ENCODE peak calls at places on chromosomes 13 and 19, in four cellular contexts. M, I, A and E are unnamed samples.

GRCh38 chr13:49791214-49791752 is 1.2 kb downstream of the KPNA3 start:
- DNase-seq in M (peak; percentile 36), I (no peak), A (no peak), E (peak; percentile 62)

GRCh38 chr13:35964764-35965163 is 166.4 kb downstream of the DCLK1 start:
- DNase-seq in I (no peak), A (no peak), M (no peak), E (no peak)

GRCh38 chr19:32676186-32676894 is 692 bp downstream of the RGS9BP start:
- DNase-seq in A (no peak), I (no peak), M (no peak), E (no peak)

GRCh38 chr13:33265133-33265532 is 20.4 kb downstream of the STARD13 start:
- DNase-seq in A (no peak), M (no peak), I (no peak), E (no peak)

GRCh38 chr13:48783181-48783630 is 129.5 kb downstream of the CYSLTR2 start:
- DNase-seq in I (peak; percentile 24), M (peak; percentile 10), A (no peak), E (no peak)

GRCh38 chr13:23470706-23471610 is 37.5 kb upstream of the SACS start:
- DNase-seq in M (no peak), I (no peak), A (no peak), E (no peak)

GRCh38 chr13:30114586-30115256 is 192.6 kb downstream of the KATNAL1 start:
- DNase-seq in A (peak; percentile 65), I (peak; percentile 82), M (peak; percentile 75), E (peak; percentile 90)

GRCh38 chr13:31322025-31322424 is 122.2 kb downstream of the B3GLCT start:
- DNase-seq in M (no peak), I (peak; percentile 4), A (no peak), E (no peak)

GRCh38 chr13:46173656-46174055 is 8.3 kb downstream of the LCP1 start:
- DNase-seq in M (no peak), I (no peak), A (no peak), E (no peak)

GRCh38 chr13:31890946-31891345 is 140.6 kb upstream of the FRY start:
- DNase-seq in I (no peak), A (no peak), M (no peak), E (no peak)

GRCh38 chr19:4302238-4302630 is at the start of gene TMIGD2:
- DNase-seq in A (no peak), M (no peak), I (no peak), E (no peak)

GRCh38 chr13:49374585-49375290 is 69.1 kb downstream of the CAB39L start:
- DNase-seq in M (no peak), I (peak; percentile 45), A (no peak), E (no peak)

GRCh38 chr19:44903602-44904425 is 1.8 kb upstream of the APOE start:
- DNase-seq in I (peak; percentile 79), M (peak; percentile 14), A (peak; percentile 27), E (peak; percentile 87)